ENCODE peak calls at places on chromosomes 16 and 17, in nine cellular contexts. D, G, R, L, J, O, Q, U and T are unnamed samples.

GRCh38 chr17:75488693-75489510 is 26.4 kb downstream of the CASKIN2 start:
- DNase-seq in O (no peak), L (no peak), U (no peak), R (no peak), G (no peak), J (no peak), Q (no peak), D (no peak), T (no peak)

GRCh38 chr16:28549301-28549899 is 4.3 kb upstream of the SGF29 start:
- DNase-seq in D (peak), L (no peak), J (no peak), Q (peak), G (no peak), O (peak), R (peak), U (no peak), T (no peak)

GRCh38 chr16:85004587-85005205 is 6.6 kb downstream of the ZDHHC7 start:
- DNase-seq in D (peak), R (no peak), O (peak), L (no peak), U (no peak), G (no peak), Q (peak), J (no peak), T (peak)

GRCh38 chr16:86768999-86769398 is 190.7 kb downstream of the FOXL1 start:
- DNase-seq in Q (peak), L (no peak), O (no peak), U (no peak), G (no peak), R (no peak), D (peak), J (no peak), T (no peak)

GRCh38 chr17:12927001-12927400 is 90.8 kb downstream of the ELAC2 start:
- DNase-seq in G (no peak), J (no peak), Q (no peak), D (no peak), L (no peak), R (no peak), O (no peak), U (no peak), T (no peak)

GRCh38 chr16:19223235-19223847 is 55.3 kb downstream of the SYT17 start:
- DNase-seq in D (peak), R (peak), J (no peak), Q (peak), G (no peak), L (no peak), U (peak), O (peak), T (no peak)

GRCh38 chr16:64253114-64253513 is 868.7 kb downstream of the CDH11 start:
- DNase-seq in U (no peak), G (no peak), L (no peak), J (no peak), D (peak), O (no peak), Q (no peak), R (no peak), T (no peak)

GRCh38 chr17:50534979-50535326 is 2.4 kb downstream of the EPN3 start:
- DNase-seq in L (no peak), J (no peak), U (no peak), D (no peak), G (no peak), R (no peak), O (no peak), Q (no peak), T (no peak)

GRCh38 chr17:17780941-17781590 is 55.7 kb downstream of the SREBF1 start:
- DNase-seq in Q (peak), L (peak), D (no peak), R (no peak), U (no peak), G (no peak), O (peak), J (peak), T (no peak)

GRCh38 chr16:87295259-87295658 is 21.9 kb downstream of the C16orf95 start:
- DNase-seq in L (no peak), Q (no peak), J (no peak), D (peak), O (no peak), R (peak), U (no peak), G (no peak), T (no peak)

GRCh38 chr17:43754947-43755346 is 3.6 kb downstream of the SOST start:
- DNase-seq in D (no peak), J (peak), G (no peak), Q (no peak), R (no peak), U (no peak), L (no peak), O (no peak), T (no peak)

GRCh38 chr16:25140459-25140858 is 28.9 kb downstream of the LCMT1 start:
- DNase-seq in G (no peak), L (no peak), J (no peak), R (no peak), U (no peak), O (no peak), D (peak), Q (peak), T (no peak)

GRCh38 chr17:75352079-75352569 is 53.4 kb downstream of the GRB2 start:
- DNase-seq in J (peak), D (no peak), L (peak), U (peak), G (no peak), Q (no peak), O (no peak), R (no peak), T (no peak)

GRCh38 chr17:69898606-69899005 is 176.4 kb upstream of the KCNJ16 start:
- DNase-seq in J (no peak), D (peak), U (no peak), Q (no peak), L (no peak), O (peak), R (no peak), G (no peak), T (no peak)

GRCh38 chr17:31296156-31296555 is 883 bp downstream of the OMG start:
- DNase-seq in Q (no peak), J (no peak), D (no peak), O (no peak), U (no peak), G (no peak), R (no peak), L (no peak), T (no peak)

GRCh38 chr16:29675811-29676643 is 3.0 kb upstream of the QPRT start:
- DNase-seq in R (peak), Q (peak), O (peak), G (no peak), U (peak), D (peak), L (no peak), J (no peak), T (no peak)

GRCh38 chr17:64262422-64263260 is at the start of gene TEX2:
- DNase-seq in J (peak), L (no peak), O (peak), D (no peak), G (no peak), Q (no peak), R (peak), U (peak), T (no peak)

GRCh38 chr17:7252176-7253043 is at the start of gene ELP5:
- DNase-seq in O (peak), L (peak), U (peak), G (peak), Q (peak), J (peak), D (peak), R (peak), T (peak)

GRCh38 chr16:22816475-22816874 is 2.5 kb downstream of the HS3ST2 start:
- DNase-seq in J (no peak), G (no peak), O (no peak), L (no peak), Q (no peak), D (no peak), R (no peak), U (no peak), T (peak)

GRCh38 chr16:21565816-21566669 is 33.3 kb upstream of the METTL9 start:
- DNase-seq in O (no peak), Q (no peak), G (no peak), D (no peak), R (peak), L (no peak), J (no peak), U (no peak), T (no peak)

GRCh38 chr17:83196973-83197880 is 117.8 kb downstream of the METRNL start:
- DNase-seq in G (no peak), L (no peak), D (no peak), Q (no peak), R (no peak), J (peak), U (peak), O (no peak), T (peak)

GRCh38 chr16:1183235-1183907 is 30.5 kb downstream of the CACNA1H start:
- DNase-seq in D (peak), R (no peak), L (peak), Q (peak), J (peak), U (peak), G (no peak), O (peak), T (no peak)

GRCh38 chr16:89583895-89584644 is 8.5 kb downstream of the CPNE7 start:
- DNase-seq in J (peak), Q (no peak), G (no peak), U (no peak), R (no peak), O (no peak), L (no peak), D (no peak), T (no peak)

GRCh38 chr16:28218109-28218508 is 6.3 kb upstream of the XPO6 start:
- DNase-seq in U (no peak), J (no peak), G (no peak), O (peak), R (peak), D (peak), Q (peak), L (no peak), T (no peak)

GRCh38 chr17:74641224-74641948 is 17.8 kb upstream of the CD300E start:
- DNase-seq in J (no peak), R (no peak), L (no peak), G (no peak), O (no peak), Q (no peak), D (no peak), U (no peak), T (no peak)

GRCh38 chr16:89134269-89134668 is 37.3 kb upstream of the CDH15 start:
- DNase-seq in L (no peak), O (no peak), J (no peak), D (no peak), R (no peak), G (no peak), U (no peak), Q (no peak), T (no peak)

GRCh38 chr17:35312790-35313711 is 60.4 kb downstream of the SLFN11 start:
- DNase-seq in U (peak), G (no peak), J (peak), O (peak), Q (peak), L (peak), R (peak), D (peak), T (no peak)

GRCh38 chr16:87740909-87741424 is 24.8 kb downstream of the KLHDC4 start:
- DNase-seq in G (peak), L (peak), O (peak), Q (peak), J (no peak), R (no peak), U (no peak), D (no peak), T (no peak)